ENCODE peak calls at places on chromosome X, in seven cellular contexts. Z, U, W, P, J, K and B are unnamed samples.

GRCh38 chrX:47200385-47201150 is 6.9 kb downstream of the UBA1 start:
- DNase-seq in Z (no peak), U (peak; percentile 58), W (no peak), P (peak; percentile 96), J (no peak), K (peak; percentile 77), B (no peak)

GRCh38 chrX:75365243-75365975 is 91.5 kb downstream of the UPRT start:
- DNase-seq in Z (no peak), U (no peak), W (no peak), P (no peak), J (no peak), K (no peak), B (no peak)

GRCh38 chrX:43976216-43976615 is 3.0 kb upstream of the NDP start:
- DNase-seq in Z (no peak), U (no peak), W (no peak), P (no peak), J (no peak), K (no peak), B (no peak)

GRCh38 chrX:50606300-50606950 is 135.8 kb upstream of the DGKK start:
- DNase-seq in Z (no peak), U (no peak), W (no peak), P (no peak), J (no peak), K (no peak), B (no peak)

GRCh38 chrX:100289159-100289558 is 120.9 kb downstream of the PCDH19 start:
- DNase-seq in Z (no peak), U (no peak), W (no peak), P (no peak), J (no peak), K (no peak), B (no peak)

GRCh38 chrX:44507292-44507691 is 35.4 kb downstream of the FUNDC1 start:
- DNase-seq in Z (no peak), U (no peak), W (no peak), P (no peak), J (no peak), K (no peak), B (no peak)

GRCh38 chrX:19904778-19905367 is 17.5 kb upstream of the SH3KBP1 start:
- DNase-seq in Z (no peak), U (peak; percentile 61), W (no peak), P (peak; percentile 57), J (no peak), K (peak; percentile 5), B (no peak)

GRCh38 chrX:128698528-128698927 is 646.3 kb upstream of the ACTRT1 start:
- DNase-seq in Z (no peak), U (no peak), W (no peak), P (peak; percentile 0), J (no peak), K (peak; percentile 10), B (no peak)

GRCh38 chrX:72297953-72298730 is 7.6 kb downstream of the CITED1 start:
- DNase-seq in Z (no peak), U (no peak), W (no peak), P (peak; percentile 56), J (no peak), K (no peak), B (no peak)

GRCh38 chrX:19174401-19175025 is 52.2 kb upstream of the ADGRG2 start:
- DNase-seq in Z (no peak), U (peak; percentile 30), W (no peak), P (peak; percentile 79), J (no peak), K (peak; percentile 76), B (no peak)

GRCh38 chrX:129637217-129638109 is 17.3 kb downstream of the APLN start:
- DNase-seq in Z (peak; percentile 67), U (peak; percentile 69), W (peak; percentile 64), P (peak; percentile 73), J (peak; percentile 63), K (peak; percentile 47), B (peak; percentile 58)